ENCODE peak calls at places on chromosomes 1 and 21, in seven cellular contexts. One of them, this sample, is unnamed.

GRCh38 chr1:119316870-119317416 is 51.6 kb upstream of the HAO2 start:
- DNase-seq in nephron progenitor cell: peak; percentile 17
- DNase-seq in suprapubic skin: no peak
- DNase-seq in Peyer's patch: no peak
- DNase-seq in stimulated activated CD4-positive, alpha-beta T cell treated with anti-CD3 and anti-CD28 coated beads, Interleukin-1b, Interleukin-23, amount 100 ng/mL, for 1 hour: no peak
- DNase-seq in GM04504: peak; percentile 9
- DNase-seq in GDM1: no peak
- DNase-seq in this sample: no peak

GRCh38 chr1:81848880-81849500 is 48.3 kb downstream of the ADGRL2 start:
- DNase-seq in GDM1: no peak
- DNase-seq in stimulated activated CD4-positive, alpha-beta T cell treated with anti-CD3 and anti-CD28 coated beads, Interleukin-1b, Interleukin-23, amount 100 ng/mL, for 1 hour: no peak
- DNase-seq in Peyer's patch: no peak
- DNase-seq in suprapubic skin: no peak
- DNase-seq in nephron progenitor cell: no peak
- DNase-seq in GM04504: no peak
- DNase-seq in this sample: no peak

GRCh38 chr1:85447000-85447943 is 17.7 kb downstream of the DDAH1 start:
- DNase-seq in GDM1: no peak
- DNase-seq in nephron progenitor cell: no peak
- DNase-seq in Peyer's patch: no peak
- DNase-seq in stimulated activated CD4-positive, alpha-beta T cell treated with anti-CD3 and anti-CD28 coated beads, Interleukin-1b, Interleukin-23, amount 100 ng/mL, for 1 hour: no peak
- DNase-seq in suprapubic skin: no peak
- DNase-seq in GM04504: no peak
- DNase-seq in this sample: no peak

GRCh38 chr1:38044224-38045215 is 2.1 kb downstream of the POU3F1 start:
- DNase-seq in GM04504: no peak
- DNase-seq in Peyer's patch: no peak
- DNase-seq in GDM1: no peak
- DNase-seq in stimulated activated CD4-positive, alpha-beta T cell treated with anti-CD3 and anti-CD28 coated beads, Interleukin-1b, Interleukin-23, amount 100 ng/mL, for 1 hour: no peak
- DNase-seq in nephron progenitor cell: peak; percentile 33
- DNase-seq in suprapubic skin: no peak
- DNase-seq in this sample: no peak

GRCh38 chr21:42518216-42518615 is 4.6 kb downstream of the SLC37A1 start:
- DNase-seq in nephron progenitor cell: no peak
- DNase-seq in suprapubic skin: no peak
- DNase-seq in GM04504: no peak
- DNase-seq in stimulated activated CD4-positive, alpha-beta T cell treated with anti-CD3 and anti-CD28 coated beads, Interleukin-1b, Interleukin-23, amount 100 ng/mL, for 1 hour: no peak
- DNase-seq in Peyer's patch: no peak
- DNase-seq in GDM1: no peak
- DNase-seq in this sample: no peak

GRCh38 chr21:45043541-45044020 is 30.8 kb upstream of the ADARB1 start:
- DNase-seq in stimulated activated CD4-positive, alpha-beta T cell treated with anti-CD3 and anti-CD28 coated beads, Interleukin-1b, Interleukin-23, amount 100 ng/mL, for 1 hour: no peak
- DNase-seq in GDM1: no peak
- DNase-seq in Peyer's patch: no peak
- DNase-seq in GM04504: no peak
- DNase-seq in nephron progenitor cell: no peak
- DNase-seq in suprapubic skin: no peak
- DNase-seq in this sample: no peak

GRCh38 chr21:34974162-34974981 is 74.7 kb downstream of the RUNX1 start:
- DNase-seq in GDM1: no peak
- DNase-seq in nephron progenitor cell: no peak
- DNase-seq in GM04504: no peak
- DNase-seq in suprapubic skin: no peak
- DNase-seq in stimulated activated CD4-positive, alpha-beta T cell treated with anti-CD3 and anti-CD28 coated beads, Interleukin-1b, Interleukin-23, amount 100 ng/mL, for 1 hour: peak; percentile 11
- DNase-seq in Peyer's patch: no peak
- DNase-seq in this sample: no peak

GRCh38 chr1:214494706-214495105 is 56.7 kb downstream of the PTPN14 start:
- DNase-seq in stimulated activated CD4-positive, alpha-beta T cell treated with anti-CD3 and anti-CD28 coated beads, Interleukin-1b, Interleukin-23, amount 100 ng/mL, for 1 hour: no peak
- DNase-seq in nephron progenitor cell: no peak
- DNase-seq in Peyer's patch: no peak
- DNase-seq in GDM1: no peak
- DNase-seq in suprapubic skin: no peak
- DNase-seq in GM04504: no peak
- DNase-seq in this sample: no peak

GRCh38 chr1:218967836-218968235 is 205.8 kb upstream of the LYPLAL1 start:
- DNase-seq in stimulated activated CD4-positive, alpha-beta T cell treated with anti-CD3 and anti-CD28 coated beads, Interleukin-1b, Interleukin-23, amount 100 ng/mL, for 1 hour: no peak
- DNase-seq in Peyer's patch: no peak
- DNase-seq in GM04504: peak; percentile 29
- DNase-seq in GDM1: no peak
- DNase-seq in nephron progenitor cell: no peak
- DNase-seq in suprapubic skin: no peak
- DNase-seq in this sample: no peak

GRCh38 chr1:39613250-39613649 is 26.2 kb downstream of the HEYL start:
- DNase-seq in Peyer's patch: no peak
- DNase-seq in stimulated activated CD4-positive, alpha-beta T cell treated with anti-CD3 and anti-CD28 coated beads, Interleukin-1b, Interleukin-23, amount 100 ng/mL, for 1 hour: no peak
- DNase-seq in suprapubic skin: no peak
- DNase-seq in nephron progenitor cell: no peak
- DNase-seq in GM04504: no peak
- DNase-seq in GDM1: no peak
- DNase-seq in this sample: no peak

GRCh38 chr1:153552335-153552734 is 3.3 kb upstream of the S100A3 start:
- DNase-seq in GDM1: no peak
- DNase-seq in Peyer's patch: peak; percentile 37
- DNase-seq in nephron progenitor cell: no peak
- DNase-seq in stimulated activated CD4-positive, alpha-beta T cell treated with anti-CD3 and anti-CD28 coated beads, Interleukin-1b, Interleukin-23, amount 100 ng/mL, for 1 hour: no peak
- DNase-seq in suprapubic skin: no peak
- DNase-seq in GM04504: no peak
- DNase-seq in this sample: peak; percentile 28

GRCh38 chr1:206685749-206686485 is 1.2 kb downstream of the MAPKAPK2 start:
- DNase-seq in nephron progenitor cell: peak; percentile 65
- DNase-seq in GM04504: peak; percentile 51
- DNase-seq in GDM1: peak; percentile 80
- DNase-seq in Peyer's patch: peak; percentile 70
- DNase-seq in stimulated activated CD4-positive, alpha-beta T cell treated with anti-CD3 and anti-CD28 coated beads, Interleukin-1b, Interleukin-23, amount 100 ng/mL, for 1 hour: no peak
- DNase-seq in suprapubic skin: no peak
- DNase-seq in this sample: no peak

GRCh38 chr1:208597571-208597970 is 353.4 kb upstream of the PLXNA2 start:
- DNase-seq in Peyer's patch: no peak
- DNase-seq in GM04504: no peak
- DNase-seq in stimulated activated CD4-positive, alpha-beta T cell treated with anti-CD3 and anti-CD28 coated beads, Interleukin-1b, Interleukin-23, amount 100 ng/mL, for 1 hour: no peak
- DNase-seq in GDM1: no peak
- DNase-seq in nephron progenitor cell: no peak
- DNase-seq in suprapubic skin: no peak
- DNase-seq in this sample: no peak

GRCh38 chr1:32900956-32901822 is at the start of gene TMEM54:
- DNase-seq in GDM1: no peak
- DNase-seq in suprapubic skin: no peak
- DNase-seq in Peyer's patch: peak; percentile 89
- DNase-seq in stimulated activated CD4-positive, alpha-beta T cell treated with anti-CD3 and anti-CD28 coated beads, Interleukin-1b, Interleukin-23, amount 100 ng/mL, for 1 hour: no peak
- DNase-seq in GM04504: no peak
- DNase-seq in nephron progenitor cell: peak; percentile 66
- DNase-seq in this sample: peak; percentile 26

GRCh38 chr1:12063141-12064072 is at the start of gene TNFRSF8:
- DNase-seq in Peyer's patch: no peak
- DNase-seq in GDM1: no peak
- DNase-seq in suprapubic skin: no peak
- DNase-seq in stimulated activated CD4-positive, alpha-beta T cell treated with anti-CD3 and anti-CD28 coated beads, Interleukin-1b, Interleukin-23, amount 100 ng/mL, for 1 hour: no peak
- DNase-seq in nephron progenitor cell: no peak
- DNase-seq in GM04504: no peak
- DNase-seq in this sample: no peak

GRCh38 chr21:42941696-42942085 is 16.3 kb upstream of the ERVH48-1 start:
- DNase-seq in nephron progenitor cell: no peak
- DNase-seq in Peyer's patch: no peak
- DNase-seq in GDM1: no peak
- DNase-seq in stimulated activated CD4-positive, alpha-beta T cell treated with anti-CD3 and anti-CD28 coated beads, Interleukin-1b, Interleukin-23, amount 100 ng/mL, for 1 hour: no peak
- DNase-seq in suprapubic skin: no peak
- DNase-seq in GM04504: no peak
- DNase-seq in this sample: no peak

GRCh38 chr1:229479660-229480399 is 28.3 kb downstream of the NUP133 start:
- DNase-seq in nephron progenitor cell: no peak
- DNase-seq in GDM1: peak; percentile 12
- DNase-seq in Peyer's patch: no peak
- DNase-seq in GM04504: no peak
- DNase-seq in suprapubic skin: no peak
- DNase-seq in stimulated activated CD4-positive, alpha-beta T cell treated with anti-CD3 and anti-CD28 coated beads, Interleukin-1b, Interleukin-23, amount 100 ng/mL, for 1 hour: no peak
- DNase-seq in this sample: no peak

GRCh38 chr1:151934048-151934493 is 24.8 kb upstream of the THEM4 start:
- DNase-seq in GM04504: no peak
- DNase-seq in Peyer's patch: no peak
- DNase-seq in suprapubic skin: no peak
- DNase-seq in GDM1: peak; percentile 16
- DNase-seq in stimulated activated CD4-positive, alpha-beta T cell treated with anti-CD3 and anti-CD28 coated beads, Interleukin-1b, Interleukin-23, amount 100 ng/mL, for 1 hour: no peak
- DNase-seq in nephron progenitor cell: peak; percentile 42
- DNase-seq in this sample: peak; percentile 89

GRCh38 chr1:218692808-218693207 is 347.7 kb downstream of the TGFB2 start:
- DNase-seq in stimulated activated CD4-positive, alpha-beta T cell treated with anti-CD3 and anti-CD28 coated beads, Interleukin-1b, Interleukin-23, amount 100 ng/mL, for 1 hour: no peak
- DNase-seq in suprapubic skin: no peak
- DNase-seq in GDM1: no peak
- DNase-seq in GM04504: no peak
- DNase-seq in Peyer's patch: no peak
- DNase-seq in nephron progenitor cell: no peak
- DNase-seq in this sample: no peak

GRCh38 chr1:197103295-197103694 is 36.2 kb upstream of the F13B start:
- DNase-seq in Peyer's patch: no peak
- DNase-seq in stimulated activated CD4-positive, alpha-beta T cell treated with anti-CD3 and anti-CD28 coated beads, Interleukin-1b, Interleukin-23, amount 100 ng/mL, for 1 hour: no peak
- DNase-seq in GDM1: no peak
- DNase-seq in suprapubic skin: no peak
- DNase-seq in nephron progenitor cell: no peak
- DNase-seq in GM04504: no peak
- DNase-seq in this sample: no peak

GRCh38 chr1:92184632-92185031 is 33.1 kb upstream of the C1orf146 start:
- DNase-seq in nephron progenitor cell: no peak
- DNase-seq in GDM1: no peak
- DNase-seq in suprapubic skin: no peak
- DNase-seq in Peyer's patch: no peak
- DNase-seq in GM04504: peak; percentile 36
- DNase-seq in stimulated activated CD4-positive, alpha-beta T cell treated with anti-CD3 and anti-CD28 coated beads, Interleukin-1b, Interleukin-23, amount 100 ng/mL, for 1 hour: no peak
- DNase-seq in this sample: no peak

GRCh38 chr1:181126871-181127587 is 38.5 kb downstream of the IER5 start:
- DNase-seq in GM04504: no peak
- DNase-seq in Peyer's patch: peak; percentile 69
- DNase-seq in nephron progenitor cell: no peak
- DNase-seq in GDM1: no peak
- DNase-seq in stimulated activated CD4-positive, alpha-beta T cell treated with anti-CD3 and anti-CD28 coated beads, Interleukin-1b, Interleukin-23, amount 100 ng/mL, for 1 hour: no peak
- DNase-seq in suprapubic skin: no peak
- DNase-seq in this sample: no peak